ENCODE peak calls at places on chromosome 19, in four cellular contexts. X is EL, V is T-helper 1 cell, U is KG1. D is an unnamed sample.

GRCh38 chr19:6064016-6064702 is 46.1 kb downstream of the RFX2 start:
- DNase-seq in X (peak), U (no peak), V (no peak), D (no peak)

GRCh38 chr19:18300930-18301717 is 19.7 kb upstream of the JUND start:
- DNase-seq in V (no peak), U (no peak), X (peak), D (no peak)

GRCh38 chr19:43639507-43640423 is at the start of gene CADM4:
- DNase-seq in X (no peak), V (peak), U (no peak), D (no peak)

GRCh38 chr19:46297700-46298476 is 1.0 kb downstream of the HIF3A start:
- DNase-seq in U (no peak), X (no peak), V (no peak), D (no peak)

GRCh38 chr19:6273701-6274601 is 5.8 kb downstream of the MLLT1 start:
- DNase-seq in U (no peak), X (peak), V (no peak), D (no peak)

GRCh38 chr19:50759886-50760285 is 10.4 kb upstream of the GPR32 start:
- DNase-seq in V (peak), X (peak), U (peak), D (peak)

GRCh38 chr19:18396471-18397241 is 766 bp downstream of the LRRC25 start:
- DNase-seq in X (no peak), U (no peak), V (no peak), D (no peak)

GRCh38 chr19:13164370-13165090 is 14.3 kb downstream of the IER2 start:
- DNase-seq in U (peak), X (peak), V (peak), D (peak)

GRCh38 chr19:52453324-52454094 is at the start of gene ZNF578:
- DNase-seq in U (peak), X (peak), V (peak), D (no peak)

GRCh38 chr19:50315773-50316448 is 13.3 kb downstream of the KCNC3 start:
- DNase-seq in U (no peak), V (peak), X (no peak), D (no peak)

GRCh38 chr19:43527860-43528622 is 1.0 kb upstream of the ETHE1 start:
- DNase-seq in U (no peak), X (peak), V (no peak), D (no peak)

GRCh38 chr19:46954502-46955004 is 65.1 kb upstream of the NPAS1 start:
- DNase-seq in V (peak), U (no peak), X (no peak), D (no peak)

GRCh38 chr19:29714371-29714952 is 599 bp downstream of the C19orf12 start:
- DNase-seq in X (no peak), V (peak), U (no peak), D (no peak)

GRCh38 chr19:41303941-41304340 is 6.0 kb upstream of the CCDC97 start:
- DNase-seq in V (no peak), X (no peak), U (no peak), D (no peak)

GRCh38 chr19:2282062-2282861 is at the start of gene PEAK3:
- DNase-seq in X (peak), U (peak), V (no peak), D (no peak)

GRCh38 chr19:7287716-7288115 is 6.5 kb downstream of the INSR start:
- DNase-seq in U (no peak), V (no peak), X (peak), D (no peak)

GRCh38 chr19:44602071-44602470 is 11.3 kb upstream of the IGSF23 start:
- DNase-seq in U (no peak), X (no peak), V (no peak), D (no peak)

GRCh38 chr19:12544401-12544876 is 6.8 kb downstream of the ZNF564 start:
- DNase-seq in X (peak), V (no peak), U (peak), D (peak)

GRCh38 chr19:16067205-16067938 is 8.9 kb upstream of the TPM4 start:
- DNase-seq in U (no peak), X (peak), V (no peak), D (no peak)

GRCh38 chr19:46975011-46975917 is 44.4 kb upstream of the NPAS1 start:
- DNase-seq in V (no peak), X (peak), U (no peak), D (no peak)

GRCh38 chr19:12331211-12331941 is 2.1 kb downstream of the ZNF563 start:
- DNase-seq in X (no peak), V (peak), U (no peak), D (no peak)

GRCh38 chr19:4067396-4068057 is 828 bp upstream of the ZBTB7A start:
- DNase-seq in X (no peak), V (peak), U (no peak), D (peak)

GRCh38 chr19:52748336-52748950 is 13.6 kb upstream of the ZNF611 start:
- DNase-seq in U (no peak), X (peak), V (no peak), D (no peak)

GRCh38 chr19:51712461-51713081 is 11.2 kb downstream of the HAS1 start:
- DNase-seq in X (peak), V (no peak), U (no peak), D (no peak)

GRCh38 chr19:51081476-51081875 is 1.2 kb downstream of the KLK14 start:
- DNase-seq in U (no peak), X (no peak), V (no peak), D (no peak)

GRCh38 chr19:12703056-12703455 is 6.6 kb upstream of the FBXW9 start:
- DNase-seq in V (no peak), X (peak), U (no peak), D (peak)

GRCh38 chr19:38307597-38307996 is 3.5 kb downstream of the C19orf33 start:
- DNase-seq in U (no peak), V (no peak), X (no peak), D (no peak)

GRCh38 chr19:16470541-16470910 is 1.2 kb downstream of the EPS15L1 start:
- DNase-seq in X (peak), V (no peak), U (no peak), D (no peak)

GRCh38 chr19:39384839-39385568 is 5.9 kb downstream of the PAF1 start:
- DNase-seq in X (no peak), U (no peak), V (no peak), D (no peak)

GRCh38 chr19:58054792-58055482 is 4.1 kb upstream of the ZNF135 start:
- DNase-seq in X (peak), V (no peak), U (peak), D (no peak)

GRCh38 chr19:5115771-5116202 is 146.9 kb downstream of the KDM4B start:
- DNase-seq in V (no peak), U (no peak), X (no peak), D (no peak)

GRCh38 chr19:30369833-30370232 is 2.4 kb upstream of the ZNF536 start:
- DNase-seq in U (no peak), X (no peak), V (no peak), D (no peak)

GRCh38 chr19:41957838-41958366 is 1.2 kb downstream of the RABAC1 start:
- DNase-seq in U (no peak), V (peak), X (peak), D (no peak)

GRCh38 chr19:56245062-56245740 is 27.3 kb upstream of the EDDM13 start:
- DNase-seq in V (no peak), X (peak), U (no peak), D (no peak)

D was measured in CMK.